ENCODE peak calls at places on chromosome 14, in ten cellular contexts. A, W, I, H, G, C, J, E, L and Q are unnamed samples. For H3K4me1, the result is how much of the 10 kb centered on the place peaks cover.

GRCh38 chr14:102417118-102417517 is 54.4 kb downstream of the TECPR2 start:
- DNase-seq in I (no peak), G (no peak), W (no peak), J (no peak), E (no peak), L (peak), C (no peak), H (no peak), A (no peak), Q (no peak)

GRCh38 chr14:94136575-94137331 is 7.3 kb upstream of the IFI27L2 start:
- DNase-seq in I (peak), A (peak), H (peak), J (peak), L (peak), C (peak), E (peak), G (peak), W (peak), Q (peak)

GRCh38 chr14:100747021-100747586 is 20.4 kb downstream of the DLK1 start:
- DNase-seq in G (peak), H (no peak), I (no peak), L (peak), A (peak), W (peak), C (no peak), J (no peak), E (no peak), Q (peak)

GRCh38 chr14:37172024-37172869 is at the start of gene SLC25A21:
- DNase-seq in L (peak), I (peak), J (peak), C (peak), H (peak), E (peak), G (peak), W (peak), A (peak), Q (peak)

GRCh38 chr14:92198804-92199203 is 77.0 kb downstream of the CPSF2 start:
- DNase-seq in G (no peak), A (no peak), E (no peak), J (no peak), W (no peak), H (no peak), L (no peak), C (no peak), I (no peak), Q (no peak)

GRCh38 chr14:78291958-78292357 is 121.8 kb downstream of the NRXN3 start:
- DNase-seq in E (no peak), A (no peak), C (no peak), W (no peak), J (no peak), I (no peak), L (no peak), G (no peak), H (no peak), Q (no peak)

GRCh38 chr14:103122578-103123127 is 608 bp upstream of the TNFAIP2 start:
- DNase-seq in C (peak), J (no peak), I (peak), L (no peak), A (no peak), G (no peak), H (peak), W (no peak), E (no peak), Q (no peak)

GRCh38 chr14:58107947-58108552 is 44.0 kb downstream of the ARMH4 start:
- DNase-seq in I (peak), J (peak), E (peak), C (no peak), A (peak), L (no peak), H (no peak), W (no peak), G (peak), Q (no peak)

GRCh38 chr14:32038876-32039275 is 38.2 kb upstream of the ARHGAP5 start:
- DNase-seq in A (no peak), I (no peak), J (no peak), W (no peak), H (no peak), L (no peak), G (no peak), E (no peak), C (no peak), Q (peak)

GRCh38 chr14:23146423-23146910 is 27.4 kb upstream of the CEBPE start:
- DNase-seq in G (no peak), L (no peak), W (no peak), I (no peak), A (no peak), E (no peak), J (no peak), C (no peak), H (no peak), Q (no peak)

GRCh38 chr14:23145794-23146422 is 26.9 kb upstream of the CEBPE start:
- DNase-seq in A (no peak), W (no peak), J (no peak), L (no peak), E (no peak), G (peak), C (no peak), H (no peak), I (no peak), Q (no peak)

GRCh38 chr14:23148596-23149249 is 29.7 kb upstream of the CEBPE start:
- DNase-seq in C (no peak), E (no peak), L (no peak), I (no peak), J (no peak), G (no peak), A (no peak), W (no peak), H (no peak), Q (no peak)

GRCh38 chr14:23147676-23148075 is 28.6 kb upstream of the CEBPE start:
- DNase-seq in H (peak), G (peak), W (no peak), C (no peak), A (no peak), L (no peak), E (no peak), I (no peak), J (no peak), Q (no peak)

GRCh38 chr14:23146980-23147379 is 27.9 kb upstream of the CEBPE start:
- DNase-seq in J (no peak), E (no peak), C (no peak), W (no peak), A (no peak), H (no peak), I (no peak), G (no peak), L (no peak), Q (no peak)
- H3K27ac ChIP-seq in J (no peak), E (peak), C (no peak), W (no peak), A (no peak), H (no peak), I (no peak), G (peak), L (peak), Q (no peak)

DNA sequence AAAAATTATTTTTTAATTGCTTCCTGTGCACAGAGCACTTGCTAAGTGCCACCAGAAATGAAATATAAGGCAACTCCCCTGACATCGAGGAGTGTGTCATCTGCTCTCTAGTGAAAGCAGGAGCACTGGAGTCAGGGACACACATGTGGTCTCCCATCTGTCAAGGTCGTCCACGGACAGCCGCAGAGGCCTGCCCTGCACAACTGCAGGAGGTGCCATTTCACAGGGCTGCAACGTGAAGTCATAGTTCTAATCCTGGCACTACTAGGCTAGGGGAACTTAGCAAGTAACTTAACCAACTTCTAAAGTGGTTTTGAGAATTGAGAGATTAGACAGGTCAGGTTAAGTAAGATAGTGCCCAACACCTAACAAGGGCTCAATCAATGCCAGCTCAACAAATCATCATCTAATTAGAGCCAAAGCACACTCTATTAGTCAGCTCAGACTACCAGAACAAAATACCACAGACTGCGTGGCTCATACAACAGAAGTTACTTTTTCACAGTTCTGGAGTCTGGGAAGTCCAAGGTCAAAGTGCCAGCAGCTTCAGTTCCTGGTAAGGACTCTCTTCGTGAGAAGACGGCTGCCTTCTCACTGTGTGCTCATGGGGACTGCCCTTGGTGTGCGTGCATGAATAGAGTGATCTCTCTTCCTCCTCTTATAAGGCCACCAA is 30.7 kb downstream of the FOXN3 start:
- DNase-seq in A (no peak), H (no peak), L (peak), J (no peak), G (no peak), C (no peak), W (no peak), I (no peak), E (no peak), Q (no peak)
- H3K4me1 ChIP-seq in A (under half), H (under half), L (under half), J (under half), G (under half), C (half or more), W (under half), I (under half), E (under half), Q (under half)

GRCh38 chr14:105343194-105343593 is 28.6 kb downstream of the PACS2 start:
- DNase-seq in I (peak), C (no peak), G (no peak), E (no peak), A (no peak), J (no peak), W (no peak), L (no peak), H (no peak), Q (no peak)
- H3K27ac ChIP-seq in I (no peak), C (peak), G (no peak), E (no peak), A (no peak), J (no peak), W (no peak), L (no peak), H (no peak), Q (no peak)

DNA sequence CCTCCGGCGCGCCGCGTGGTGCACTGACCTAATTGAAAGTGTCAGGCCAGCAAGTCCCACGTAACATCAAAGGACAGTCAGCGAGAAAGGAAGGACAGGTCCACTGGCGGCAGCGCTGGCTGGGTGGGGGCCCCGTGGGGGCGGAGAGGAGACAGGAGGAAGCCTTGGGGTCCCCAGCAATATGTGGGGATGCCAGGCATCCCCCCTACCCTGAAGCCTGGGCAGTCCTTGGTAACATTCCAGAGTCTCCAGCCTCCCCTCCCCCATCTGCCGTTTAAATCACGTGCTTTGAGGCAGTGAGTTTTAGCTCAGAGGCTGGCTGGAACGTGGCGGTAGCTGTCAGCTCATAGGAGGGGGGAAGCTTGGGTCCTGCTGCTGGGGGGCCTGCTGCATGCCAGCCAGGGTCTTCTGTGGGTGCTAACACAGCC is 159.2 kb downstream of the CALM1 start:
- DNase-seq in C (no peak), A (no peak), J (peak), G (no peak), W (peak), H (no peak), I (no peak), E (peak), L (peak), Q (no peak)
- H3K4me1 ChIP-seq in C (under half), A (under half), J (under half), G (under half), W (under half), H (under half), I (under half), E (under half), L (under half), Q (under half)

GRCh38 chr14:51455041-51455835 is 196.5 kb upstream of the FRMD6 start:
- DNase-seq in W (no peak), H (no peak), I (no peak), E (no peak), G (no peak), J (no peak), L (no peak), A (no peak), C (no peak), Q (no peak)
- H3K27ac ChIP-seq in W (no peak), H (no peak), I (no peak), E (no peak), G (no peak), J (no peak), L (no peak), A (no peak), C (no peak), Q (no peak)